ENCODE peak calls at places on chromosomes 5 and 9, in nine cellular contexts. One of them, this sample, is unnamed.

GRCh38 chr9:127540664-127541041 is 71.4 kb upstream of the STXBP1 start:
- DNase-seq in endothelial cell: no peak
- DNase-seq in heart right ventricle: no peak
- DNase-seq in AG09319: no peak
- DNase-seq in fibroblast of pulmonary artery: no peak
- DNase-seq in SIG-M5: no peak
- DNase-seq in CD4-positive, alpha-beta memory T cell: no peak
- DNase-seq in cardiac septum: no peak
- DNase-seq in skeletal muscle cell: no peak
- DNase-seq in this sample: no peak

GRCh38 chr9:124040186-124040920 is 28.8 kb downstream of the LHX2 start:
- DNase-seq in endothelial cell: no peak
- DNase-seq in heart right ventricle: no peak
- DNase-seq in AG09319: no peak
- DNase-seq in fibroblast of pulmonary artery: peak
- DNase-seq in SIG-M5: no peak
- DNase-seq in CD4-positive, alpha-beta memory T cell: no peak
- DNase-seq in cardiac septum: no peak
- DNase-seq in skeletal muscle cell: no peak
- DNase-seq in this sample: peak

GRCh38 chr5:41346609-41347008 is 133.3 kb upstream of the C6 start:
- DNase-seq in endothelial cell: no peak
- DNase-seq in heart right ventricle: no peak
- DNase-seq in AG09319: no peak
- DNase-seq in fibroblast of pulmonary artery: peak
- DNase-seq in SIG-M5: no peak
- DNase-seq in CD4-positive, alpha-beta memory T cell: no peak
- DNase-seq in cardiac septum: no peak
- DNase-seq in skeletal muscle cell: no peak
- DNase-seq in this sample: peak

GRCh38 chr9:12426198-12426864 is 266.9 kb upstream of the TYRP1 start:
- DNase-seq in endothelial cell: no peak
- DNase-seq in heart right ventricle: no peak
- DNase-seq in AG09319: no peak
- DNase-seq in fibroblast of pulmonary artery: peak
- DNase-seq in SIG-M5: no peak
- DNase-seq in CD4-positive, alpha-beta memory T cell: no peak
- DNase-seq in cardiac septum: no peak
- DNase-seq in skeletal muscle cell: no peak
- DNase-seq in this sample: peak

GRCh38 chr5:68245325-68245724 is 29.8 kb downstream of the PIK3R1 start:
- DNase-seq in endothelial cell: no peak
- DNase-seq in heart right ventricle: no peak
- DNase-seq in AG09319: no peak
- DNase-seq in fibroblast of pulmonary artery: peak
- DNase-seq in SIG-M5: no peak
- DNase-seq in CD4-positive, alpha-beta memory T cell: no peak
- DNase-seq in cardiac septum: no peak
- DNase-seq in skeletal muscle cell: no peak
- DNase-seq in this sample: peak

GRCh38 chr9:130845254-130845653 is 10.2 kb downstream of the ABL1 start:
- DNase-seq in endothelial cell: no peak
- DNase-seq in heart right ventricle: no peak
- DNase-seq in AG09319: no peak
- DNase-seq in fibroblast of pulmonary artery: peak
- DNase-seq in SIG-M5: no peak
- DNase-seq in CD4-positive, alpha-beta memory T cell: no peak
- DNase-seq in cardiac septum: no peak
- DNase-seq in skeletal muscle cell: no peak
- DNase-seq in this sample: peak

GRCh38 chr5:147508711-147509040 is 1.2 kb downstream of the DPYSL3 start:
- DNase-seq in endothelial cell: no peak
- DNase-seq in heart right ventricle: no peak
- DNase-seq in AG09319: no peak
- DNase-seq in fibroblast of pulmonary artery: no peak
- DNase-seq in SIG-M5: no peak
- DNase-seq in CD4-positive, alpha-beta memory T cell: no peak
- DNase-seq in cardiac septum: no peak
- DNase-seq in skeletal muscle cell: no peak
- DNase-seq in this sample: peak

GRCh38 chr5:42951847-42952411 is 88.2 kb downstream of the ANXA2R start:
- DNase-seq in endothelial cell: no peak
- DNase-seq in heart right ventricle: peak
- DNase-seq in AG09319: no peak
- DNase-seq in fibroblast of pulmonary artery: peak
- DNase-seq in SIG-M5: no peak
- DNase-seq in CD4-positive, alpha-beta memory T cell: peak
- DNase-seq in cardiac septum: no peak
- DNase-seq in skeletal muscle cell: no peak
- DNase-seq in this sample: no peak

GRCh38 chr5:84332106-84332505 is 52.6 kb downstream of the EDIL3 start:
- DNase-seq in endothelial cell: no peak
- DNase-seq in heart right ventricle: no peak
- DNase-seq in AG09319: no peak
- DNase-seq in fibroblast of pulmonary artery: no peak
- DNase-seq in SIG-M5: no peak
- DNase-seq in CD4-positive, alpha-beta memory T cell: no peak
- DNase-seq in cardiac septum: no peak
- DNase-seq in skeletal muscle cell: no peak
- DNase-seq in this sample: no peak

GRCh38 chr5:149886060-149886459 is 58.5 kb downstream of the PDE6A start:
- DNase-seq in endothelial cell: no peak
- DNase-seq in heart right ventricle: no peak
- DNase-seq in AG09319: no peak
- DNase-seq in fibroblast of pulmonary artery: no peak
- DNase-seq in SIG-M5: no peak
- DNase-seq in CD4-positive, alpha-beta memory T cell: no peak
- DNase-seq in cardiac septum: no peak
- DNase-seq in skeletal muscle cell: no peak
- DNase-seq in this sample: no peak

GRCh38 chr9:33466565-33467495 is 6.9 kb downstream of the NOL6 start:
- DNase-seq in endothelial cell: peak
- DNase-seq in heart right ventricle: peak
- DNase-seq in AG09319: no peak
- DNase-seq in fibroblast of pulmonary artery: peak
- DNase-seq in SIG-M5: no peak
- DNase-seq in CD4-positive, alpha-beta memory T cell: peak
- DNase-seq in cardiac septum: peak
- DNase-seq in skeletal muscle cell: no peak
- DNase-seq in this sample: peak

GRCh38 chr5:150272531-150272930 is 17.0 kb downstream of the CAMK2A start:
- DNase-seq in endothelial cell: peak
- DNase-seq in heart right ventricle: no peak
- DNase-seq in AG09319: peak
- DNase-seq in fibroblast of pulmonary artery: peak
- DNase-seq in SIG-M5: no peak
- DNase-seq in CD4-positive, alpha-beta memory T cell: no peak
- DNase-seq in cardiac septum: no peak
- DNase-seq in skeletal muscle cell: no peak
- DNase-seq in this sample: peak

GRCh38 chr9:17761984-17762676 is 183.3 kb downstream of the SH3GL2 start:
- DNase-seq in endothelial cell: no peak
- DNase-seq in heart right ventricle: no peak
- DNase-seq in AG09319: no peak
- DNase-seq in fibroblast of pulmonary artery: no peak
- DNase-seq in SIG-M5: no peak
- DNase-seq in CD4-positive, alpha-beta memory T cell: no peak
- DNase-seq in cardiac septum: no peak
- DNase-seq in skeletal muscle cell: no peak
- DNase-seq in this sample: peak

GRCh38 chr9:69535911-69536310 is 136.3 kb downstream of the APBA1 start:
- DNase-seq in endothelial cell: no peak
- DNase-seq in heart right ventricle: no peak
- DNase-seq in AG09319: no peak
- DNase-seq in fibroblast of pulmonary artery: peak
- DNase-seq in SIG-M5: no peak
- DNase-seq in CD4-positive, alpha-beta memory T cell: no peak
- DNase-seq in cardiac septum: no peak
- DNase-seq in skeletal muscle cell: peak
- DNase-seq in this sample: no peak

GRCh38 chr9:117305454-117305853 is 109.4 kb downstream of the ASTN2 start:
- DNase-seq in endothelial cell: no peak
- DNase-seq in heart right ventricle: no peak
- DNase-seq in AG09319: no peak
- DNase-seq in fibroblast of pulmonary artery: no peak
- DNase-seq in SIG-M5: no peak
- DNase-seq in CD4-positive, alpha-beta memory T cell: no peak
- DNase-seq in cardiac septum: no peak
- DNase-seq in skeletal muscle cell: no peak
- DNase-seq in this sample: peak

GRCh38 chr5:180074462-180074861 is 2.9 kb upstream of the RNF130 start:
- DNase-seq in endothelial cell: no peak
- DNase-seq in heart right ventricle: no peak
- DNase-seq in AG09319: no peak
- DNase-seq in fibroblast of pulmonary artery: no peak
- DNase-seq in SIG-M5: no peak
- DNase-seq in CD4-positive, alpha-beta memory T cell: no peak
- DNase-seq in cardiac septum: no peak
- DNase-seq in skeletal muscle cell: no peak
- DNase-seq in this sample: no peak

GRCh38 chr5:7856855-7857254 is 5.9 kb upstream of the CFAP90 start:
- DNase-seq in endothelial cell: peak
- DNase-seq in heart right ventricle: no peak
- DNase-seq in AG09319: no peak
- DNase-seq in fibroblast of pulmonary artery: peak
- DNase-seq in SIG-M5: no peak
- DNase-seq in CD4-positive, alpha-beta memory T cell: peak
- DNase-seq in cardiac septum: no peak
- DNase-seq in skeletal muscle cell: no peak
- DNase-seq in this sample: peak

GRCh38 chr9:6086006-6086655 is 70.7 kb upstream of the RANBP6 start:
- DNase-seq in endothelial cell: no peak
- DNase-seq in heart right ventricle: no peak
- DNase-seq in AG09319: no peak
- DNase-seq in fibroblast of pulmonary artery: no peak
- DNase-seq in SIG-M5: no peak
- DNase-seq in CD4-positive, alpha-beta memory T cell: no peak
- DNase-seq in cardiac septum: no peak
- DNase-seq in skeletal muscle cell: no peak
- DNase-seq in this sample: no peak

GRCh38 chr5:79225441-79225840 is 10.5 kb upstream of the JMY start:
- DNase-seq in endothelial cell: no peak
- DNase-seq in heart right ventricle: no peak
- DNase-seq in AG09319: no peak
- DNase-seq in fibroblast of pulmonary artery: no peak
- DNase-seq in SIG-M5: no peak
- DNase-seq in CD4-positive, alpha-beta memory T cell: no peak
- DNase-seq in cardiac septum: no peak
- DNase-seq in skeletal muscle cell: no peak
- DNase-seq in this sample: no peak

GRCh38 chr9:4563105-4563504 is 72.8 kb downstream of the SLC1A1 start:
- DNase-seq in endothelial cell: no peak
- DNase-seq in heart right ventricle: no peak
- DNase-seq in AG09319: no peak
- DNase-seq in fibroblast of pulmonary artery: no peak
- DNase-seq in SIG-M5: no peak
- DNase-seq in CD4-positive, alpha-beta memory T cell: no peak
- DNase-seq in cardiac septum: no peak
- DNase-seq in skeletal muscle cell: no peak
- DNase-seq in this sample: no peak

GRCh38 chr5:80623911-80624457 is 30.5 kb upstream of the MSH3 start:
- DNase-seq in endothelial cell: no peak
- DNase-seq in heart right ventricle: no peak
- DNase-seq in AG09319: no peak
- DNase-seq in fibroblast of pulmonary artery: no peak
- DNase-seq in SIG-M5: no peak
- DNase-seq in CD4-positive, alpha-beta memory T cell: no peak
- DNase-seq in cardiac septum: no peak
- DNase-seq in skeletal muscle cell: no peak
- DNase-seq in this sample: peak

GRCh38 chr9:92245005-92245797 is 48.3 kb downstream of the IARS1 start:
- DNase-seq in endothelial cell: no peak
- DNase-seq in heart right ventricle: no peak
- DNase-seq in AG09319: peak
- DNase-seq in fibroblast of pulmonary artery: peak
- DNase-seq in SIG-M5: no peak
- DNase-seq in CD4-positive, alpha-beta memory T cell: no peak
- DNase-seq in cardiac septum: no peak
- DNase-seq in skeletal muscle cell: peak
- DNase-seq in this sample: no peak

GRCh38 chr5:172170251-172170701 is 17.7 kb downstream of the STK10 start:
- DNase-seq in endothelial cell: no peak
- DNase-seq in heart right ventricle: peak
- DNase-seq in AG09319: no peak
- DNase-seq in fibroblast of pulmonary artery: no peak
- DNase-seq in SIG-M5: no peak
- DNase-seq in CD4-positive, alpha-beta memory T cell: no peak
- DNase-seq in cardiac septum: no peak
- DNase-seq in skeletal muscle cell: no peak
- DNase-seq in this sample: no peak

GRCh38 chr5:122173484-122174191 is 44.3 kb downstream of the ZNF474 start:
- DNase-seq in endothelial cell: no peak
- DNase-seq in heart right ventricle: no peak
- DNase-seq in AG09319: no peak
- DNase-seq in fibroblast of pulmonary artery: no peak
- DNase-seq in SIG-M5: no peak
- DNase-seq in CD4-positive, alpha-beta memory T cell: no peak
- DNase-seq in cardiac septum: no peak
- DNase-seq in skeletal muscle cell: no peak
- DNase-seq in this sample: no peak

GRCh38 chr5:1755321-1755949 is 44.2 kb downstream of the MRPL36 start:
- DNase-seq in endothelial cell: no peak
- DNase-seq in heart right ventricle: no peak
- DNase-seq in AG09319: no peak
- DNase-seq in fibroblast of pulmonary artery: no peak
- DNase-seq in SIG-M5: no peak
- DNase-seq in CD4-positive, alpha-beta memory T cell: no peak
- DNase-seq in cardiac septum: peak
- DNase-seq in skeletal muscle cell: no peak
- DNase-seq in this sample: no peak

GRCh38 chr9:27429917-27430316 is 94.2 kb upstream of the IFNK start:
- DNase-seq in endothelial cell: no peak
- DNase-seq in heart right ventricle: no peak
- DNase-seq in AG09319: no peak
- DNase-seq in fibroblast of pulmonary artery: no peak
- DNase-seq in SIG-M5: no peak
- DNase-seq in CD4-positive, alpha-beta memory T cell: no peak
- DNase-seq in cardiac septum: no peak
- DNase-seq in skeletal muscle cell: no peak
- DNase-seq in this sample: no peak

GRCh38 chr5:54719384-54720306 is 202.1 kb downstream of the SNX18 start:
- DNase-seq in endothelial cell: no peak
- DNase-seq in heart right ventricle: peak
- DNase-seq in AG09319: no peak
- DNase-seq in fibroblast of pulmonary artery: peak
- DNase-seq in SIG-M5: no peak
- DNase-seq in CD4-positive, alpha-beta memory T cell: no peak
- DNase-seq in cardiac septum: peak
- DNase-seq in skeletal muscle cell: peak
- DNase-seq in this sample: no peak

GRCh38 chr9:13083973-13084528 is 195.4 kb downstream of the MPDZ start:
- DNase-seq in endothelial cell: no peak
- DNase-seq in heart right ventricle: no peak
- DNase-seq in AG09319: no peak
- DNase-seq in fibroblast of pulmonary artery: peak
- DNase-seq in SIG-M5: no peak
- DNase-seq in CD4-positive, alpha-beta memory T cell: no peak
- DNase-seq in cardiac septum: no peak
- DNase-seq in skeletal muscle cell: peak
- DNase-seq in this sample: peak

GRCh38 chr5:95808686-95809413 is 13.7 kb downstream of the GLRX start:
- DNase-seq in endothelial cell: no peak
- DNase-seq in heart right ventricle: peak
- DNase-seq in AG09319: no peak
- DNase-seq in fibroblast of pulmonary artery: peak
- DNase-seq in SIG-M5: peak
- DNase-seq in CD4-positive, alpha-beta memory T cell: peak
- DNase-seq in cardiac septum: peak
- DNase-seq in skeletal muscle cell: peak
- DNase-seq in this sample: peak

GRCh38 chr5:174235226-174235992 is 189.9 kb downstream of the NSG2 start:
- DNase-seq in endothelial cell: no peak
- DNase-seq in heart right ventricle: no peak
- DNase-seq in AG09319: no peak
- DNase-seq in fibroblast of pulmonary artery: no peak
- DNase-seq in SIG-M5: no peak
- DNase-seq in CD4-positive, alpha-beta memory T cell: no peak
- DNase-seq in cardiac septum: no peak
- DNase-seq in skeletal muscle cell: no peak
- DNase-seq in this sample: no peak

GRCh38 chr9:121860744-121861143 is 209.3 kb downstream of the DAB2IP start:
- DNase-seq in endothelial cell: no peak
- DNase-seq in heart right ventricle: peak
- DNase-seq in AG09319: peak
- DNase-seq in fibroblast of pulmonary artery: peak
- DNase-seq in SIG-M5: no peak
- DNase-seq in CD4-positive, alpha-beta memory T cell: no peak
- DNase-seq in cardiac septum: peak
- DNase-seq in skeletal muscle cell: peak
- DNase-seq in this sample: peak

This sample was measured in NCI-H69.